ENCODE peak calls at places on chromosomes 2 and 18, in nine cellular contexts. Z is vagina, M is A549, S is ascending aorta, K is right lobe of liver, U is breast epithelium, J is tibial nerve, E is H9, F is colonic mucosa. R is an unnamed sample. For H3K4me1, the result is how much of the 10 kb centered on the place peaks cover.

GRCh38 chr2:95073856-95074662 is 47.5 kb downstream of the MRPS5 start:
- DNase-seq in S (no peak), F (no peak), K (no peak), Z (peak), U (no peak), J (no peak), E (no peak), M (no peak), R (no peak)

GRCh38 chr2:99337931-99338580 is 867 bp downstream of the EIF5B start:
- DNase-seq in K (no peak), M (peak), J (no peak), S (no peak), Z (no peak), F (no peak), E (no peak), U (no peak), R (no peak)

GRCh38 chr18:49459404-49460171 is 857 bp downstream of the DYM start:
- DNase-seq in M (no peak), K (no peak), S (no peak), J (no peak), U (no peak), Z (no peak), E (no peak), F (no peak), R (no peak)

GRCh38 chr18:5317186-5317585 is 21.7 kb upstream of the ZBTB14 start:
- DNase-seq in F (no peak), M (no peak), S (no peak), E (no peak), Z (no peak), K (no peak), U (no peak), J (no peak), R (no peak)

GRCh38 chr2:31335921-31336570 is 78.5 kb downstream of the XDH start:
- DNase-seq in U (no peak), Z (peak), S (peak), E (no peak), J (no peak), K (no peak), F (no peak), M (no peak), R (no peak)

GRCh38 chr2:12816379-12817306 is 99.9 kb downstream of the TRIB2 start:
- DNase-seq in Z (no peak), F (no peak), M (no peak), S (no peak), K (no peak), U (no peak), E (no peak), J (no peak), R (no peak)

GRCh38 chr2:65464604-65465003 is 32.2 kb upstream of the SPRED2 start:
- DNase-seq in S (no peak), K (no peak), M (no peak), U (no peak), E (no peak), F (no peak), J (no peak), Z (no peak), R (no peak)

GRCh38 chr18:54173250-54173649 is 51.2 kb downstream of the MBD2 start:
- DNase-seq in S (no peak), J (no peak), M (no peak), K (no peak), Z (no peak), U (no peak), F (no peak), E (no peak), R (no peak)

GRCh38 chr2:126784636-126785035 is 114.1 kb upstream of the TEX51 start:
- DNase-seq in F (no peak), U (no peak), E (no peak), J (no peak), Z (no peak), S (no peak), M (no peak), K (peak), R (no peak)

GRCh38 chr2:100019499-100019898 is 122.9 kb downstream of the AFF3 start:
- DNase-seq in U (no peak), J (no peak), M (no peak), F (no peak), K (no peak), Z (no peak), E (no peak), S (no peak), R (no peak)

GRCh38 chr2:2646312-2647051 is 315.4 kb upstream of the MYT1L start:
- DNase-seq in E (no peak), S (peak), Z (no peak), F (no peak), J (no peak), K (no peak), U (no peak), M (no peak), R (no peak)

GRCh38 chr2:165563468-165564225 is 94.1 kb downstream of the CSRNP3 start:
- DNase-seq in U (no peak), E (no peak), M (peak), F (no peak), J (no peak), S (no peak), K (no peak), Z (no peak), R (no peak)

GRCh38 chr2:202014328-202015034 is 19.2 kb upstream of the FZD7 start:
- DNase-seq in J (no peak), U (no peak), Z (no peak), M (no peak), S (no peak), K (no peak), E (no peak), F (no peak), R (no peak)

GRCh38 chr2:19496646-19497045 is 138.2 kb upstream of the OSR1 start:
- DNase-seq in S (no peak), Z (no peak), K (no peak), M (no peak), E (no peak), U (no peak), J (no peak), F (no peak), R (no peak)

GRCh38 chr2:98233941-98234340 is 112.3 kb upstream of the CNGA3 start:
- DNase-seq in E (no peak), S (no peak), Z (no peak), F (no peak), U (no peak), K (no peak), J (no peak), M (no peak), R (no peak)

GRCh38 chr2:69375494-69376353 is 11.3 kb downstream of the GFPT1 start:
- DNase-seq in E (no peak), U (no peak), S (no peak), F (peak), K (no peak), Z (no peak), M (peak), J (no peak), R (no peak)

GRCh38 chr2:108534577-108535379 is 508 bp downstream of the LIMS1 start:
- DNase-seq in M (peak), S (peak), J (no peak), E (peak), F (peak), K (peak), U (no peak), Z (no peak), R (peak)

GRCh38 chr2:224142397-224143312 is 103.6 kb upstream of the SERPINE2 start:
- DNase-seq in F (no peak), E (no peak), Z (no peak), K (no peak), M (peak), J (no peak), S (no peak), U (no peak), R (no peak)

GRCh38 chr2:54306561-54306960 is 50.5 kb upstream of the TSPYL6 start:
- DNase-seq in F (no peak), K (no peak), E (no peak), M (no peak), U (no peak), Z (no peak), S (no peak), J (no peak), R (no peak)

GRCh38 chr18:48544116-48544515 is 5.3 kb downstream of the CTIF start:
- DNase-seq in M (no peak), S (no peak), Z (no peak), U (no peak), K (no peak), E (no peak), J (no peak), F (no peak), R (no peak)

GRCh38 chr2:65576861-65577601 is 144.6 kb upstream of the SPRED2 start:
- DNase-seq in E (no peak), Z (no peak), M (peak), K (no peak), F (no peak), U (no peak), J (no peak), S (no peak), R (no peak)

GRCh38 chr18:36191286-36191685 is 4.0 kb downstream of the MOCOS start:
- DNase-seq in J (no peak), K (no peak), M (no peak), E (no peak), U (no peak), F (peak), Z (peak), S (no peak), R (no peak)

GRCh38 chr2:48227617-48228344 is 302.2 kb upstream of the STON1 start:
- DNase-seq in F (no peak), Z (no peak), J (no peak), S (no peak), K (no peak), E (no peak), M (no peak), U (no peak), R (no peak)

GRCh38 chr2:4549811-4550210 is 846.4 kb downstream of the DCDC2C start:
- DNase-seq in K (no peak), J (no peak), M (no peak), U (no peak), E (no peak), S (no peak), Z (no peak), F (no peak), R (no peak)

GRCh38 chr2:189933911-189934399 is 128.6 kb downstream of the MSTN start:
- DNase-seq in Z (no peak), K (no peak), J (no peak), M (peak), F (no peak), E (no peak), U (no peak), S (no peak), R (no peak)

GRCh38 chr2:191030521-191031154 is 16.7 kb upstream of the STAT1 start:
- DNase-seq in K (no peak), S (no peak), U (no peak), E (no peak), F (peak), Z (no peak), J (no peak), M (peak), R (no peak)

GRCh38 chr2:127003028-127003800 is 103.7 kb downstream of the BIN1 start:
- DNase-seq in E (no peak), U (no peak), J (no peak), K (peak), S (no peak), Z (no peak), M (no peak), F (no peak), R (no peak)

GRCh38 chr2:23549051-23549450 is 164.1 kb downstream of the KLHL29 start:
- DNase-seq in K (no peak), E (no peak), Z (no peak), M (no peak), U (no peak), J (no peak), S (no peak), F (no peak), R (no peak)

GRCh38 chr2:23565814-23566213 is 180.8 kb downstream of the KLHL29 start:
- DNase-seq in S (no peak), K (no peak), J (no peak), F (no peak), E (no peak), M (no peak), U (no peak), Z (no peak), R (peak)

GRCh38 chr2:181058378-181059269 is 78.2 kb downstream of the UBE2E3 start:
- DNase-seq in M (peak), E (peak), U (no peak), S (no peak), F (peak), J (no peak), K (no peak), Z (no peak), R (peak)

GRCh38 chr18:28511421-28511821 is 334.5 kb upstream of the CDH2 start:
- DNase-seq in K (no peak), U (no peak), F (no peak), J (no peak), S (no peak), M (no peak), Z (no peak), E (no peak), R (no peak)

GRCh38 chr2:75570948-75571729 is 10.4 kb upstream of the EVA1A start:
- DNase-seq in K (peak), F (no peak), E (no peak), M (no peak), J (no peak), S (no peak), U (no peak), Z (no peak), R (peak)

GRCh38 chr18:55337153-55337552 is 250.8 kb downstream of the TCF4 start:
- DNase-seq in F (no peak), J (no peak), M (no peak), E (no peak), S (no peak), U (no peak), K (no peak), Z (no peak), R (no peak)

GRCh38 chr18:55337908-55338521 is 250.0 kb downstream of the TCF4 start:
- DNase-seq in U (no peak), K (no peak), S (peak), J (no peak), E (no peak), F (no peak), M (no peak), Z (no peak), R (no peak)

GRCh38 chr18:55339990-55340389 is 248.0 kb downstream of the TCF4 start:
- DNase-seq in J (no peak), K (no peak), Z (no peak), F (no peak), U (no peak), E (no peak), M (no peak), S (no peak), R (no peak)

GRCh38 chr18:55340998-55341397 is 247.0 kb downstream of the TCF4 start:
- DNase-seq in Z (no peak), E (no peak), M (no peak), U (no peak), S (no peak), J (no peak), F (no peak), K (no peak), R (no peak)

GRCh38 chr18:55338955-55339662 is 248.9 kb downstream of the TCF4 start:
- DNase-seq in E (no peak), U (no peak), Z (no peak), M (no peak), K (no peak), F (no peak), S (no peak), J (no peak), R (no peak)
- TF ChIP-seq CTCF in E (peak), U (no peak), Z (no peak), M (no peak), K (no peak), F (no peak), S (no peak), J (no peak), R (no peak)

DNA sequence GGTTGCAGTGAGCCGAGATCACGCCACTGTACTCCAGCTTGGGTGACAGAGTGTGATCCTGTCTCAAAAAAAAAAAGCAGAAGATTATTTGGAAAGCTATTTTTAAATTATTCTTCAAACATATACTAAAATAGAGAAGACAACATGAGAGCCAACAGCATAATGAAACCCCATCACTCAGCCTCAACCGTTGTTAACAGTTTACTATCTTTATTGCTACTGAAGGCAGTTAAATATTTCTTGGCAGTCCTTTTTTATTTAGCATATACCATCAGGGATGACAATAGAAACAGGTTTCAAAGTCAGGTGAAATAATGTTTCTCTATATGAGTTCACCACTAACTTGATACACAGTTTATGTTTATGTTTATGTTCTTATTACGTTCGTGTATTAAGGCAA is 157.2 kb downstream of the NEDD4L start:
- DNase-seq in J (no peak), U (no peak), E (no peak), S (no peak), F (peak), Z (no peak), K (no peak), M (no peak), R (no peak)
- H3K4me1 ChIP-seq in J (under half), U (under half), E (under half), S (under half), F (under half), Z (under half), K (under half), M (under half), R (under half)

GRCh38 chr18:24790347-24790746 is 329.9 kb downstream of the HRH4 start:
- DNase-seq in E (no peak), K (no peak), J (no peak), F (no peak), S (no peak), M (no peak), Z (no peak), U (no peak), R (no peak)

GRCh38 chr18:24791736-24792135 is 331.3 kb downstream of the HRH4 start:
- DNase-seq in E (no peak), U (no peak), J (no peak), F (no peak), K (no peak), M (no peak), Z (no peak), S (no peak), R (no peak)

GRCh38 chr18:24793742-24794141 is 333.3 kb downstream of the HRH4 start:
- DNase-seq in U (no peak), M (no peak), J (no peak), E (no peak), F (no peak), S (no peak), Z (no peak), K (no peak), R (no peak)

GRCh38 chr18:24795129-24795528 is 334.7 kb downstream of the HRH4 start:
- DNase-seq in Z (no peak), E (no peak), J (no peak), K (no peak), F (no peak), U (no peak), M (no peak), S (no peak), R (no peak)

GRCh38 chr18:24792164-24792563 is 331.7 kb downstream of the HRH4 start:
- DNase-seq in J (no peak), S (no peak), K (no peak), E (no peak), Z (no peak), U (no peak), F (no peak), M (no peak), R (no peak)
- H3K27ac ChIP-seq in J (no peak), S (no peak), K (no peak), E (no peak), Z (no peak), U (no peak), F (no peak), M (no peak), R (no peak)

GRCh38 chr18:76259012-76259568 is 236.0 kb downstream of the ZNF516 start:
- DNase-seq in K (no peak), E (peak), F (no peak), S (no peak), J (no peak), U (no peak), M (no peak), Z (no peak), R (no peak)
- TF ChIP-seq CTCF in K (no peak), E (peak), F (no peak), S (no peak), J (no peak), U (no peak), M (no peak), Z (no peak), R (no peak)

R was measured in pancreas.